ENCODE peak calls at places on chromosomes 3 and 15, in four cellular contexts. One of them, this sample, is unnamed.

GRCh38 chr3:191649626-191650025 is 188.7 kb downstream of the PYDC2 start:
- DNase-seq in choroid plexus epithelial cell: no peak
- DNase-seq in CD4-positive, alpha-beta T cell: no peak
- DNase-seq in lower lobe of right lung: no peak
- DNase-seq in this sample: no peak

GRCh38 chr3:81927811-81928210 is 166.4 kb upstream of the GBE1 start:
- DNase-seq in choroid plexus epithelial cell: no peak
- DNase-seq in CD4-positive, alpha-beta T cell: no peak
- DNase-seq in lower lobe of right lung: no peak
- DNase-seq in this sample: no peak

GRCh38 chr3:19428729-19429128 is 280.4 kb downstream of the KCNH8 start:
- DNase-seq in choroid plexus epithelial cell: no peak
- DNase-seq in CD4-positive, alpha-beta T cell: no peak
- DNase-seq in lower lobe of right lung: no peak
- DNase-seq in this sample: no peak

GRCh38 chr3:30518201-30518864 is 88.1 kb upstream of the TGFBR2 start:
- DNase-seq in choroid plexus epithelial cell: peak; percentile 78
- DNase-seq in CD4-positive, alpha-beta T cell: no peak
- DNase-seq in lower lobe of right lung: no peak
- DNase-seq in this sample: no peak

GRCh38 chr3:195245531-195245951 is 25.4 kb downstream of the XXYLT1 start:
- DNase-seq in choroid plexus epithelial cell: no peak
- DNase-seq in CD4-positive, alpha-beta T cell: no peak
- DNase-seq in lower lobe of right lung: no peak
- DNase-seq in this sample: no peak

GRCh38 chr15:70502576-70502975 is 260.8 kb downstream of the UACA start:
- DNase-seq in choroid plexus epithelial cell: no peak
- DNase-seq in CD4-positive, alpha-beta T cell: no peak
- DNase-seq in lower lobe of right lung: no peak
- DNase-seq in this sample: no peak

GRCh38 chr3:104628185-104628789 is 738.4 kb upstream of the ALCAM start:
- DNase-seq in choroid plexus epithelial cell: peak; percentile 84
- DNase-seq in CD4-positive, alpha-beta T cell: no peak
- DNase-seq in lower lobe of right lung: no peak
- DNase-seq in this sample: no peak

GRCh38 chr15:75902129-75902557 is 1.5 kb upstream of the FBXO22 start:
- DNase-seq in choroid plexus epithelial cell: peak; percentile 15
- DNase-seq in CD4-positive, alpha-beta T cell: no peak
- DNase-seq in lower lobe of right lung: no peak
- DNase-seq in this sample: no peak

GRCh38 chr3:105401691-105402149 is 35.0 kb downstream of the ALCAM start:
- DNase-seq in choroid plexus epithelial cell: peak; percentile 71
- DNase-seq in CD4-positive, alpha-beta T cell: no peak
- DNase-seq in lower lobe of right lung: no peak
- DNase-seq in this sample: no peak

GRCh38 chr15:23647421-23648375 is at the start of gene MAGEL2:
- DNase-seq in choroid plexus epithelial cell: no peak
- DNase-seq in CD4-positive, alpha-beta T cell: no peak
- DNase-seq in lower lobe of right lung: peak; percentile 28
- DNase-seq in this sample: no peak

GRCh38 chr3:198080521-198081384 is 120.7 kb downstream of the LMLN start:
- DNase-seq in choroid plexus epithelial cell: peak; percentile 63
- DNase-seq in CD4-positive, alpha-beta T cell: peak; percentile 70
- DNase-seq in lower lobe of right lung: peak; percentile 86
- DNase-seq in this sample: peak; percentile 69

GRCh38 chr3:192864943-192865342 is 52.7 kb downstream of the MB21D2 start:
- DNase-seq in choroid plexus epithelial cell: peak; percentile 60
- DNase-seq in CD4-positive, alpha-beta T cell: no peak
- DNase-seq in lower lobe of right lung: no peak
- DNase-seq in this sample: no peak

GRCh38 chr3:96813134-96813819 is 1.1 kb upstream of the EPHA6 start:
- DNase-seq in choroid plexus epithelial cell: peak; percentile 68
- DNase-seq in CD4-positive, alpha-beta T cell: no peak
- DNase-seq in lower lobe of right lung: peak; percentile 65
- DNase-seq in this sample: no peak
- TF ChIP-seq CTCF in choroid plexus epithelial cell: peak; percentile 72
- TF ChIP-seq CTCF in CD4-positive, alpha-beta T cell: no peak
- TF ChIP-seq CTCF in lower lobe of right lung: peak; percentile 55
- TF ChIP-seq CTCF in this sample: no peak

DNA sequence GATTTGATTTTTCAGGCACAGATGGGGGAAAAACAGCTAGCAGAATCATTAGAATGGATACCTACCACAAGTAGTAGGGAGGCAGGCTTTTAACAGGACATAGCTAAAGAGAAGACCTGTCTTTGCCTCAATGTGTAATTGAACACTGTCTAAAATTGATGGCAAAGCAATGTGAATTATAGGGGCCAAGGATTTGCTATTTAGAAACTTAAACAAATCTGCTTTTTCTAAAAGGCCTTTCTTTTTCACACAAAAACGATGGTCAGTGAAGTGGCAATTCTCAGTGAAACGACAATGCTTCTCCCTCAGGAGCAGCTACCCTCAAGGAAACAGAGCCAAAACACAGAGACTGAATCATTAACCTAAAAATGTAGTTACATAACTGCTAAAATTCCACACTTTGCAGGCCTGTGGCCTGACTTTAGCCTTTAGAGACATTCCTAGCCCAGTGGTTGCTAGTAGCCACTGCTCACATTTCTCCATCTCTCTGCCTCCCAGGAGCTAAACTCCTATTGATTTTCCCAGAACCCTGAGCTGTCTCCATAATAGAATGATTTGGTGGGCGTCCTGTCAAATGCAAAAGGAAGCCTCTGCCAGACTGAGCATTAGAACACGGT is 630.2 kb upstream of the KCNMB2 start:
- DNase-seq in choroid plexus epithelial cell: peak; percentile 94
- DNase-seq in CD4-positive, alpha-beta T cell: no peak
- DNase-seq in lower lobe of right lung: no peak
- DNase-seq in this sample: no peak
- TF ChIP-seq CTCF in choroid plexus epithelial cell: peak; percentile 36
- TF ChIP-seq CTCF in CD4-positive, alpha-beta T cell: no peak
- TF ChIP-seq CTCF in lower lobe of right lung: no peak
- TF ChIP-seq CTCF in this sample: no peak

GRCh38 chr15:91589360-91589759 is 264.1 kb upstream of the SLCO3A1 start:
- DNase-seq in choroid plexus epithelial cell: no peak
- DNase-seq in CD4-positive, alpha-beta T cell: no peak
- DNase-seq in lower lobe of right lung: no peak
- DNase-seq in this sample: no peak
- TF ChIP-seq CTCF in choroid plexus epithelial cell: no peak
- TF ChIP-seq CTCF in CD4-positive, alpha-beta T cell: no peak
- TF ChIP-seq CTCF in lower lobe of right lung: no peak
- TF ChIP-seq CTCF in this sample: no peak

GRCh38 chr3:123935830-123936229 is 25.2 kb downstream of the CCDC14 start:
- DNase-seq in choroid plexus epithelial cell: no peak
- DNase-seq in CD4-positive, alpha-beta T cell: no peak
- DNase-seq in lower lobe of right lung: no peak
- DNase-seq in this sample: no peak

GRCh38 chr3:123936400-123936799 is 24.6 kb downstream of the CCDC14 start:
- DNase-seq in choroid plexus epithelial cell: no peak
- DNase-seq in CD4-positive, alpha-beta T cell: no peak
- DNase-seq in lower lobe of right lung: no peak
- DNase-seq in this sample: no peak

GRCh38 chr3:123939706-123940105 is 21.3 kb downstream of the CCDC14 start:
- DNase-seq in choroid plexus epithelial cell: no peak
- DNase-seq in CD4-positive, alpha-beta T cell: no peak
- DNase-seq in lower lobe of right lung: no peak
- DNase-seq in this sample: no peak

GRCh38 chr3:123941150-123941941 is 19.7 kb downstream of the CCDC14 start:
- DNase-seq in choroid plexus epithelial cell: peak; percentile 19
- DNase-seq in CD4-positive, alpha-beta T cell: no peak
- DNase-seq in lower lobe of right lung: no peak
- DNase-seq in this sample: no peak
- TF ChIP-seq CTCF in choroid plexus epithelial cell: peak; percentile 34
- TF ChIP-seq CTCF in CD4-positive, alpha-beta T cell: no peak
- TF ChIP-seq CTCF in lower lobe of right lung: peak; percentile 14
- TF ChIP-seq CTCF in this sample: no peak

DNA sequence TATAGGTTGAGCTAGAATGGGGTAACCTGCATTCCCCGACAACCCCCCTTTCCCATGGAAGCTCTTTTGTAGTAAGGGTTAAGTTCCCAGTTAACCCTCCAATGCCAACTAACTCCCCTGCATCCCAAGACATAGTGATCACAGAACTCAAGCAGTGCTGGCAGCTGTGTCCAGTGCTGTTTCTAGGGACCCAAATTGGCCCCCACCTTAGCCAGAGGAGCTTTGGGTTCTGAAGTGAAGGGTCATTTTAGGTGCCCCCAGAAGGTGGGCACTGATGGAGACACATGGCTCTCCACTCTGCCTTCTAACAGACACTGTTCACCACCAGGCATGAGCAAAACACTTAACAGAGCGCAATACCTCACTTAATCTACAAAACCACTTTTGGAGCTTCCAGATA is 7.1 kb downstream of the FBXL22 start:
- DNase-seq in choroid plexus epithelial cell: no peak
- DNase-seq in CD4-positive, alpha-beta T cell: no peak
- DNase-seq in lower lobe of right lung: no peak
- DNase-seq in this sample: no peak
- TF ChIP-seq CTCF in choroid plexus epithelial cell: no peak
- TF ChIP-seq CTCF in CD4-positive, alpha-beta T cell: no peak
- TF ChIP-seq CTCF in lower lobe of right lung: no peak
- TF ChIP-seq CTCF in this sample: no peak

DNA sequence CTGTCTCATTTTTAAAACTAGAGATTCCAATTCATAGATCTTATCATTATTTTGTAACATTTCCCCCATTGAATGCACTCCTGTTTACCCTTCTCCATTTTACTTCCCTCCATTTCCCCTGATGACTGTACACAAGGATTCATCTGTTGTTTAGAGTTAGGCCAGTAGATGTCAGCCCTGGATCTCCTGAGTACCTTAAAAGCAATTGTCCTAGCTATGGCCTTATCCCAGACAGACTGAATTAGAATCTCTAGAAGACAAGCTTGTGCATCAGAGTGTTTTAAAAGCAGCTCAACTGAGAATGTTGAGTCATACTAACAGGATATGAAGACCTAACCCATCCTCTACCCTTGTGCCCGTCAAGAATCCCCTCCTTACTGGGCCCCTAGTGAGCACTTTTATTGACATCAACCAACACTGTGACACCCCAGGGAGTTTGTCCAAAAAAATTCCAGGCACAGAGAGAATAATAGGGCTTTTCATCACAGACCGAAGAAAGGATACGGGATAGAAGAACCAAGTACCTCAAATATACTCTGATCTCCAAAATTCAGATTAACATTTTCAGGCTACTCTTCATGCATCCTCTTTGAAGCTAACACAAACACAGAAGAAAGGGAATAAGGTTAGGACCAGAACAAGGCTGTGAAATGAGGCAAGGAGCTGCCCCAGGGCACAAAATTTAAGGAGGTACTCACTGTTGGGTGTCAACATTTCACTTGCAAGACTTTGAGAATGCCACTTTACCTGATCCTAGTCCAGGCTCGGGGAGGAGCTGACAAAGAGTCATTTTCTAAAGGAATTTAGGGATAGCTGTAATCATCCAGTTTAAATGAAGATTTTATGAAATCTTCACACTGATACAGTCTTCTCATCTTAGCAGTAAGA is 17.1 kb downstream of the ZBED2 start:
- DNase-seq in choroid plexus epithelial cell: peak; percentile 90
- DNase-seq in CD4-positive, alpha-beta T cell: no peak
- DNase-seq in lower lobe of right lung: no peak
- DNase-seq in this sample: no peak
- TF ChIP-seq CTCF in choroid plexus epithelial cell: peak; percentile 71
- TF ChIP-seq CTCF in CD4-positive, alpha-beta T cell: peak; percentile 17
- TF ChIP-seq CTCF in lower lobe of right lung: no peak
- TF ChIP-seq CTCF in this sample: no peak

GRCh38 chr3:64717872-64718613 is 30.2 kb upstream of the ADAMTS9 start:
- DNase-seq in choroid plexus epithelial cell: peak; percentile 21
- DNase-seq in CD4-positive, alpha-beta T cell: no peak
- DNase-seq in lower lobe of right lung: no peak
- DNase-seq in this sample: no peak
- TF ChIP-seq CTCF in choroid plexus epithelial cell: peak; percentile 55
- TF ChIP-seq CTCF in CD4-positive, alpha-beta T cell: no peak
- TF ChIP-seq CTCF in lower lobe of right lung: peak; percentile 42
- TF ChIP-seq CTCF in this sample: no peak

GRCh38 chr3:72587282-72587681 is 261.0 kb downstream of the SHQ1 start:
- DNase-seq in choroid plexus epithelial cell: no peak
- DNase-seq in CD4-positive, alpha-beta T cell: no peak
- DNase-seq in lower lobe of right lung: no peak
- DNase-seq in this sample: no peak
- TF ChIP-seq CTCF in choroid plexus epithelial cell: no peak
- TF ChIP-seq CTCF in CD4-positive, alpha-beta T cell: no peak
- TF ChIP-seq CTCF in lower lobe of right lung: no peak
- TF ChIP-seq CTCF in this sample: no peak

GRCh38 chr15:96237002-96237401 is 93.5 kb upstream of the NR2F2 start:
- DNase-seq in choroid plexus epithelial cell: peak; percentile 58
- DNase-seq in CD4-positive, alpha-beta T cell: no peak
- DNase-seq in lower lobe of right lung: no peak
- DNase-seq in this sample: no peak
- TF ChIP-seq CTCF in choroid plexus epithelial cell: no peak
- TF ChIP-seq CTCF in CD4-positive, alpha-beta T cell: no peak
- TF ChIP-seq CTCF in lower lobe of right lung: no peak
- TF ChIP-seq CTCF in this sample: no peak

This sample was measured in CD14-positive monocyte.